ENCODE peak calls at places on chromosomes 13 and 19, in seven cellular contexts. O is lower lobe of right lung; N is stimulated activated CD4-positive, alpha-beta T cell treated with anti-CD3 and anti-CD28 coated beads, Interleukin-4, amount 100 ng/mL, for 1 hour; C is pancreas; Y is foreskin keratinocyte; B is left lung; Z is BJ. X is an unnamed sample.

GRCh38 chr19:33409906-33410685 is 36.6 kb downstream of the CEBPG start:
- DNase-seq in O (no peak), N (no peak), C (no peak), Y (no peak), B (peak), Z (no peak), X (no peak)

GRCh38 chr13:35891973-35892441 is 239.2 kb downstream of the DCLK1 start:
- DNase-seq in O (no peak), N (no peak), C (no peak), Y (peak), B (no peak), Z (no peak), X (no peak)

GRCh38 chr13:96652506-96652905 is 341.8 kb downstream of the OXGR1 start:
- DNase-seq in O (no peak), N (no peak), C (no peak), Y (peak), B (no peak), Z (no peak), X (no peak)

GRCh38 chr19:9075064-9075964 is 11.5 kb upstream of the OR1M1 start:
- DNase-seq in O (peak), N (peak), C (peak), Y (peak), B (peak), Z (peak), X (peak)

GRCh38 chr19:1717970-1718264 is 35.4 kb upstream of the ONECUT3 start:
- DNase-seq in O (no peak), N (no peak), C (no peak), Y (no peak), B (no peak), Z (no peak), X (no peak)

GRCh38 chr13:111862836-111863815 is 203.8 kb upstream of the SOX1 start:
- DNase-seq in O (no peak), N (no peak), C (no peak), Y (no peak), B (peak), Z (no peak), X (no peak)

GRCh38 chr19:4980087-4980486 is 11.2 kb downstream of the KDM4B start:
- DNase-seq in O (no peak), N (no peak), C (no peak), Y (no peak), B (no peak), Z (no peak), X (no peak)

GRCh38 chr13:35617420-35617819 is 140.9 kb upstream of the MAB21L1 start:
- DNase-seq in O (no peak), N (no peak), C (no peak), Y (no peak), B (no peak), Z (no peak), X (no peak)

GRCh38 chr13:66994097-66994496 is 236.0 kb downstream of the PCDH9 start:
- DNase-seq in O (peak), N (no peak), C (peak), Y (peak), B (peak), Z (no peak), X (peak)

GRCh38 chr19:51713319-51714285 is 10.2 kb downstream of the HAS1 start:
- DNase-seq in O (no peak), N (no peak), C (no peak), Y (no peak), B (no peak), Z (no peak), X (no peak)

GRCh38 chr13:112983428-112984196 is 14.6 kb downstream of the MCF2L start:
- DNase-seq in O (no peak), N (no peak), C (no peak), Y (no peak), B (peak), Z (no peak), X (no peak)

GRCh38 chr19:16030964-16031871 is 45.1 kb upstream of the TPM4 start:
- DNase-seq in O (no peak), N (no peak), C (no peak), Y (no peak), B (no peak), Z (no peak), X (no peak)

GRCh38 chr19:14085309-14085995 is at the start of gene C19orf67:
- DNase-seq in O (no peak), N (no peak), C (no peak), Y (no peak), B (no peak), Z (no peak), X (peak)

GRCh38 chr19:7397687-7398086 is 49.0 kb downstream of the ARHGEF18 start:
- DNase-seq in O (no peak), N (no peak), C (no peak), Y (peak), B (no peak), Z (peak), X (no peak)

GRCh38 chr13:26246154-26246553 is 7.8 kb upstream of the CDK8 start:
- DNase-seq in O (no peak), N (no peak), C (no peak), Y (no peak), B (no peak), Z (no peak), X (peak)

GRCh38 chr19:43544077-43544476 is 11.1 kb downstream of the ZNF575 start:
- DNase-seq in O (no peak), N (no peak), C (no peak), Y (no peak), B (peak), Z (no peak), X (no peak)

GRCh38 chr13:98860491-98860890 is 108.0 kb upstream of the SLC15A1 start:
- DNase-seq in O (no peak), N (no peak), C (no peak), Y (no peak), B (no peak), Z (no peak), X (no peak)

GRCh38 chr13:113937497-113938140 is 36.3 kb downstream of the C13orf46 start:
- DNase-seq in O (no peak), N (no peak), C (no peak), Y (no peak), B (peak), Z (no peak), X (no peak)

GRCh38 chr19:12838182-12838890 is at the start of gene MAST1:
- DNase-seq in O (peak), N (peak), C (no peak), Y (no peak), B (peak), Z (no peak), X (peak)

GRCh38 chr19:2330632-2331284 is 2.3 kb downstream of the SPPL2B start:
- DNase-seq in O (no peak), N (no peak), C (peak), Y (no peak), B (no peak), Z (no peak), X (no peak)

GRCh38 chr19:34145741-34146202 is 26.5 kb upstream of the LSM14A start:
- DNase-seq in O (no peak), N (peak), C (no peak), Y (peak), B (no peak), Z (no peak), X (peak)

GRCh38 chr13:30809787-30810186 is 74.4 kb downstream of the ALOX5AP start:
- DNase-seq in O (no peak), N (no peak), C (no peak), Y (no peak), B (no peak), Z (no peak), X (peak)

GRCh38 chr13:45626731-45627374 is 11.3 kb upstream of the ERICH6B start:
- DNase-seq in O (no peak), N (no peak), C (no peak), Y (no peak), B (no peak), Z (no peak), X (no peak)